ENCODE peak calls at places on chromosomes 5 and 9, in nine cellular contexts. N is fibroblast of lung, A is MCF 10A, Y is fibroblast of villous mesenchyme, Q is type B pancreatic cell, T is mammary epithelial cell, B is right lobe of liver, M is AG09309, K is hepatocyte. G is an unnamed sample.
A peak's percentile ranks its signal among the peaks of the same experiment; 100 is the strongest.

GRCh38 chr5:164672931-164673694 is 1167.7 kb downstream of the MAT2B start:
- DNase-seq in N (peak; percentile 44), A (peak; percentile 42), Y (no peak), Q (no peak), T (peak; percentile 5), B (no peak), M (no peak), K (no peak), G (no peak)

GRCh38 chr5:95655575-95655974 is 9.0 kb downstream of the RFESD start:
- DNase-seq in N (no peak), A (no peak), Y (no peak), Q (no peak), T (no peak), B (no peak), M (no peak), K (no peak), G (no peak)

GRCh38 chr5:137300411-137301240 is 198.5 kb downstream of the SPOCK1 start:
- DNase-seq in N (peak; percentile 41), A (peak; percentile 59), Y (peak; percentile 51), Q (no peak), T (peak; percentile 23), B (no peak), M (no peak), K (no peak), G (peak; percentile 40)

GRCh38 chr9:133473743-133474142 is 5.2 kb downstream of the SLC2A6 start:
- DNase-seq in N (no peak), A (no peak), Y (no peak), Q (no peak), T (no peak), B (no peak), M (no peak), K (no peak), G (no peak)

GRCh38 chr9:82819260-82819659 is 243.7 kb downstream of the RASEF start:
- DNase-seq in N (no peak), A (no peak), Y (no peak), Q (no peak), T (no peak), B (no peak), M (no peak), K (no peak), G (no peak)

GRCh38 chr9:131670247-131670681 is 69.6 kb downstream of the RAPGEF1 start:
- DNase-seq in N (no peak), A (no peak), Y (no peak), Q (no peak), T (no peak), B (peak; percentile 60), M (no peak), K (no peak), G (no peak)

GRCh38 chr5:61301820-61302563 is 30.1 kb upstream of the ZSWIM6 start:
- DNase-seq in N (peak; percentile 100), A (peak; percentile 98), Y (peak; percentile 99), Q (no peak), T (peak; percentile 97), B (peak; percentile 61), M (peak; percentile 97), K (peak; percentile 91), G (no peak)

GRCh38 chr9:122126340-122127333 is 32.9 kb downstream of the NDUFA8 start:
- DNase-seq in N (no peak), A (no peak), Y (no peak), Q (no peak), T (no peak), B (no peak), M (no peak), K (peak; percentile 41), G (no peak)

GRCh38 chr5:112413611-112414010 is 5.5 kb downstream of the EPB41L4A start:
- DNase-seq in N (no peak), A (no peak), Y (no peak), Q (no peak), T (no peak), B (no peak), M (no peak), K (no peak), G (no peak)

GRCh38 chr9:90871327-90871935 is 69.8 kb downstream of the SYK start:
- DNase-seq in N (no peak), A (no peak), Y (no peak), Q (no peak), T (no peak), B (no peak), M (no peak), K (no peak), G (peak; percentile 15)

GRCh38 chr9:134243778-134244467 is 79.6 kb upstream of the RNU6ATAC start:
- DNase-seq in N (peak; percentile 5), A (no peak), Y (peak; percentile 34), Q (no peak), T (peak; percentile 10), B (no peak), M (no peak), K (no peak), G (no peak)

GRCh38 chr5:50751064-50751657 is 84.7 kb downstream of the PARP8 start:
- DNase-seq in N (peak; percentile 74), A (peak; percentile 71), Y (peak; percentile 62), Q (no peak), T (peak; percentile 50), B (no peak), M (peak; percentile 25), K (peak; percentile 73), G (no peak)

GRCh38 chr5:84859056-84859455 is 474.4 kb upstream of the EDIL3 start:
- DNase-seq in N (no peak), A (no peak), Y (no peak), Q (no peak), T (no peak), B (no peak), M (no peak), K (no peak), G (no peak)

GRCh38 chr9:122827759-122828090 is 663 bp downstream of the PDCL start:
- DNase-seq in N (no peak), A (no peak), Y (peak; percentile 37), Q (no peak), T (no peak), B (no peak), M (no peak), K (peak; percentile 28), G (no peak)

GRCh38 chr5:42908509-42909488 is 97.1 kb upstream of the SELENOP start:
- DNase-seq in N (peak; percentile 88), A (peak; percentile 92), Y (peak; percentile 88), Q (peak; percentile 84), T (peak; percentile 71), B (peak; percentile 92), M (peak; percentile 55), K (peak; percentile 95), G (peak; percentile 95)

GRCh38 chr5:42718591-42718990 is 38.0 kb upstream of the CCDC152 start:
- DNase-seq in N (no peak), A (no peak), Y (no peak), Q (no peak), T (peak; percentile 78), B (no peak), M (no peak), K (no peak), G (no peak)

GRCh38 chr9:37485389-37486255 is at the start of gene POLR1E:
- DNase-seq in N (peak; percentile 86), A (peak; percentile 97), Y (peak; percentile 89), Q (peak; percentile 96), T (peak; percentile 96), B (peak; percentile 98), M (no peak), K (peak; percentile 96), G (peak; percentile 97)

GRCh38 chr9:37486256-37486615 is 488 bp downstream of the POLR1E start:
- DNase-seq in N (no peak), A (no peak), Y (no peak), Q (no peak), T (no peak), B (no peak), M (no peak), K (no peak), G (no peak)

GRCh38 chr9:37476930-37477329 is 8.8 kb upstream of the POLR1E start:
- DNase-seq in N (no peak), A (no peak), Y (no peak), Q (no peak), T (no peak), B (no peak), M (no peak), K (no peak), G (no peak)

DNA sequence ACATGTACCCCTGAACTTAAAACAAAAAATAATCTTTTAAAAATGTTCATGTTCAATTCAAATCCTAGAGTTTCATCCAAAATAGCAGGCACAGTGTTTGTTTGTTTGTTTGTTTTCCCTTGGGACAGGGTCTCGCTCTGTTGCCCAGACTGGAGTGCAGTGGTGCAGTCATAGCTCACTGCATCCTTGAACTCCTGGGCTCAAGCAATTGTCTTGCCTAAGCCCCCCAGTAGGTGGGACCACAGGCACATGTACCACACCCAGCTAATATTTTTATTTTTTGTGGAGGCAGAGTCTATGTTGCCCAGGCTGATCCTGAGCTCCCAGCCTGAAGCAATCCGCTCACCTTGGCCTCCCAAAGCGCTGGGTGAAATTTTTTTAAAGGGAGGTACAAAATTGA is 5.0 kb upstream of the POLR1E start:
- DNase-seq in N (no peak), A (no peak), Y (no peak), Q (no peak), T (no peak), B (no peak), M (no peak), K (no peak), G (no peak)
- TF ChIP-seq CTCF in N (no peak), A (no peak), Y (no peak), Q (no peak), T (no peak), B (no peak), M (no peak), K (no peak), G (no peak)

DNA sequence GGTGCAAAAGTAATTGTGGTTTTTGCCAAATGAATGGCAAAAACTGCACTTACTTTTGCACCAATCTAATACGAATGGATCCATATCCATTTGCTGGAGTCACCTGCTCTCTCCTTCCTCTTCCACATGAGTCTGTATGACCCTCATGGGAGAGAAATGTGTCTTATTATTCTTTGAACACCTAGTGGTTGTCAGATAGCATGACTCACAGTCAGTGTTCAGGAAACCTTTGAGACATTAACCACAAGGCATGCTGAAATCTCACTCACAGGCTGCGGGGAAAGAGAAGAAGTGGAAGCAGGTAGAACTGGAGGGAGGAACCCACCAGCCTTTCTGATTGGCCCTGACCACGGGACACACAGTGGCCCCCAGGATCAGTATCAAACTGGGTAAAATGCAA is 222.8 kb upstream of the KLF4 start:
- DNase-seq in N (peak; percentile 51), A (peak; percentile 91), Y (peak; percentile 65), Q (no peak), T (peak; percentile 94), B (no peak), M (no peak), K (peak; percentile 31), G (no peak)
- TF ChIP-seq CTCF in N (no peak), A (peak; percentile 18), Y (peak; percentile 24), Q (no peak), T (peak; percentile 18), B (no peak), M (no peak), K (no peak), G (no peak)

GRCh38 chr5:111070272-111071134 is 1.0 kb upstream of the TSLP start:
- DNase-seq in N (no peak), A (no peak), Y (peak; percentile 10), Q (no peak), T (no peak), B (no peak), M (no peak), K (peak; percentile 53), G (no peak)
- TF ChIP-seq CTCF in N (no peak), A (no peak), Y (no peak), Q (no peak), T (no peak), B (no peak), M (no peak), K (no peak), G (no peak)

GRCh38 chr5:108749130-108749861 is 1.6 kb downstream of the FER start:
- DNase-seq in N (no peak), A (peak; percentile 56), Y (no peak), Q (no peak), T (peak; percentile 41), B (no peak), M (no peak), K (peak; percentile 84), G (no peak)
- TF ChIP-seq CTCF in N (no peak), A (no peak), Y (no peak), Q (no peak), T (peak; percentile 30), B (no peak), M (no peak), K (peak; percentile 2), G (no peak)

G was measured in osteocyte.